ENCODE peak calls at places on chromosomes 6 and 20, in six cellular contexts. H, Q, V, T, P and O are unnamed samples. For H3K4me1, the result is how much of the 10 kb centered on the place peaks cover.

GRCh38 chr20:37378785-37379598 is 33.1 kb downstream of the SRC start:
- DNase-seq in H (peak), Q (no peak), V (no peak), T (no peak), P (no peak), O (peak)

GRCh38 chr6:131924881-131925474 is 26.2 kb downstream of the CCN2 start:
- DNase-seq in H (peak), Q (no peak), V (no peak), T (no peak), P (peak), O (no peak)

GRCh38 chr6:30075094-30075986 is at the start of gene RNF39:
- DNase-seq in H (peak), Q (no peak), V (no peak), T (no peak), P (no peak), O (peak)

GRCh38 chr6:99425647-99426453 is 742 bp upstream of the PNISR start:
- DNase-seq in H (peak), Q (peak), V (peak), T (no peak), P (peak), O (peak)

GRCh38 chr6:75611702-75612375 is 10.2 kb downstream of the SENP6 start:
- DNase-seq in H (no peak), Q (no peak), V (no peak), T (no peak), P (no peak), O (no peak)

GRCh38 chr20:33012327-33013189 is 5.1 kb downstream of the BPIFB2 start:
- DNase-seq in H (no peak), Q (no peak), V (no peak), T (no peak), P (no peak), O (no peak)

GRCh38 chr6:135938588-135939215 is 87.2 kb downstream of the PDE7B start:
- DNase-seq in H (peak), Q (no peak), V (peak), T (no peak), P (peak), O (no peak)

GRCh38 chr20:58659841-58660240 is 8.8 kb downstream of the STX16 start:
- DNase-seq in H (no peak), Q (no peak), V (no peak), T (no peak), P (no peak), O (no peak)

GRCh38 chr20:33423141-33423834 is 20.3 kb downstream of the SNTA1 start:
- DNase-seq in H (peak), Q (no peak), V (peak), T (no peak), P (peak), O (peak)

GRCh38 chr6:155014715-155015300 is 19.7 kb downstream of the TIAM2 start:
- DNase-seq in H (no peak), Q (no peak), V (no peak), T (no peak), P (no peak), O (no peak)

GRCh38 chr6:100731411-100731810 is 149.7 kb downstream of the ASCC3 start:
- DNase-seq in H (no peak), Q (no peak), V (no peak), T (no peak), P (no peak), O (no peak)

GRCh38 chr6:15622045-15622750 is 40.6 kb downstream of the DTNBP1 start:
- DNase-seq in H (peak), Q (no peak), V (no peak), T (no peak), P (peak), O (no peak)

GRCh38 chr6:26003102-26003694 is 40.6 kb downstream of the TRIM38 start:
- DNase-seq in H (peak), Q (no peak), V (peak), T (no peak), P (peak), O (no peak)

GRCh38 chr6:130382872-130383490 is 17.2 kb downstream of the TMEM200A start:
- DNase-seq in H (no peak), Q (no peak), V (no peak), T (no peak), P (no peak), O (no peak)

GRCh38 chr6:115898246-115898645 is 162.4 kb downstream of the FRK start:
- DNase-seq in H (no peak), Q (no peak), V (no peak), T (no peak), P (peak), O (no peak)

GRCh38 chr20:31579245-31579644 is 25.8 kb upstream of the ID1 start:
- DNase-seq in H (no peak), Q (no peak), V (no peak), T (no peak), P (no peak), O (no peak)

GRCh38 chr6:17042422-17043147 is 59.3 kb upstream of the STMND1 start:
- DNase-seq in H (peak), Q (no peak), V (no peak), T (no peak), P (peak), O (peak)

GRCh38 chr6:22330941-22331340 is 34.1 kb upstream of the PRL start:
- DNase-seq in H (no peak), Q (no peak), V (no peak), T (no peak), P (no peak), O (no peak)

GRCh38 chr6:22334778-22335177 is 37.9 kb upstream of the PRL start:
- DNase-seq in H (no peak), Q (no peak), V (no peak), T (no peak), P (no peak), O (no peak)

GRCh38 chr6:22332726-22333125 is 35.9 kb upstream of the PRL start:
- DNase-seq in H (no peak), Q (no peak), V (no peak), T (no peak), P (no peak), O (no peak)

GRCh38 chr6:22333802-22334201 is 37.0 kb upstream of the PRL start:
- DNase-seq in H (no peak), Q (no peak), V (no peak), T (no peak), P (no peak), O (no peak)

DNA sequence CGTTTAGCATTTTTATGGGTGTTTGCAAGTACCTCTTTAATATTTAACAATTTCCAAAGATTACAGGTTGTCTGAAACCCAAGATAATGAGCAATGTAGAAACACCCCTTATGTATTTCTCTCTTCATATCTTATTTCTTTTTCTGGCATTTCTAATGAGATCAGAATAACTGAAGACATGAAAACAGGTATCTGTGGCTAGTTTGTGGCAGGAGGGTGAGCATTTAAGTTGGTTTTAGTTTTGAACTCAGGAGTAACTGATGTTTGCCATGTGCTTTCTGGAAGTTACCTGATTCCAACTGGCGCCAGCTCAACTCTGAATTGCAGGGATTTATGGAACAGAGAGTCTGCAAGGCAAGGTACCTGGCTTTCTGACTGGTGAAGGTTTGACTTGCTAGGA is 35.4 kb upstream of the PRL start:
- DNase-seq in H (no peak), Q (no peak), V (no peak), T (no peak), P (no peak), O (no peak)
- H3K4me1 ChIP-seq in H (under half), Q (under half), V (under half), T (under half), P (under half), O (under half)

GRCh38 chr6:117317261-117317660 is 51.9 kb downstream of the VGLL2 start:
- DNase-seq in H (peak), Q (no peak), V (no peak), T (no peak), P (peak), O (no peak)
- TF ChIP-seq CTCF in H (peak), Q (peak), V (no peak), T (peak), P (no peak), O (no peak)

DNA sequence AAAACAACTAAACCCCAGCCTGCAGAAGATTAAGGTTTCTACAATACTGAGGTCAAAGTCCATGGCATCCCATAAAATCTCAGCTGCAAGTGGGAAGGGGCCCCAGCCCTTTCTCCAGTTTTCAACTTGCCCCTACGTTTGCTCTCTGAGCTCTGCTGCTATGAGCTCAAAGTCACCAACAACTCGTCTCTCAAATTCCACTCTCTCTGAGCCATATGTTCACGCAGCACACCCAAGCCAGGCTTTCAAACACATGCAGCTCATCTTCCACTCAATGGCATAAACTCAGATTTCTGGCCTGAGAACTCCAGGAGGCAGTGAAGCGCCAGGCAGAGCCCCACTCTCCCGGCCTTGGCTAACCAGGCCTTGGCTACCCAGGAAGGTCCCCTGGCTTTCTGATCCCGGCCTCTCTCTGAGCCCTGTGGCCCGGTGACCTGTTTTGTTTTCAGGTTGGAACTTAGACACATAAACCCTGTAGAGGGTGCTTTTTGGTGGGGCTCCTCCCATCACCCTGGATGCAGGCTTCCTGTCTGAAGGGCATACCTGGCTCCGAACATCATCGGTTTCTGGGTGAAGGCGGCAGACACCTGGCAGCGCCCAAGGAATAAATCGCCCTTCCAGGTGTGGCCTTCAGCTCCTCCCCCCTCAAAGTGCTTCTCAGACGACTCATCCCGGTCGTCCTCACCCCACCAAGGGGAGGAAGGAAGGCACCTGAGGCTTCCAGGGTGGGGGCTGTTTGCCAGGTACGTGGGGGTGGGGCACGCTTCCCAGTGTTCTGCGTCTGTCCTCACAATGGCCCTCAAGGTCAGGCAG is 12.4 kb downstream of the SLC22A23 start:
- DNase-seq in H (no peak), Q (no peak), V (no peak), T (no peak), P (no peak), O (no peak)
- H3K4me1 ChIP-seq in H (under half), Q (under half), V (under half), T (under half), P (under half), O (under half)

DNA sequence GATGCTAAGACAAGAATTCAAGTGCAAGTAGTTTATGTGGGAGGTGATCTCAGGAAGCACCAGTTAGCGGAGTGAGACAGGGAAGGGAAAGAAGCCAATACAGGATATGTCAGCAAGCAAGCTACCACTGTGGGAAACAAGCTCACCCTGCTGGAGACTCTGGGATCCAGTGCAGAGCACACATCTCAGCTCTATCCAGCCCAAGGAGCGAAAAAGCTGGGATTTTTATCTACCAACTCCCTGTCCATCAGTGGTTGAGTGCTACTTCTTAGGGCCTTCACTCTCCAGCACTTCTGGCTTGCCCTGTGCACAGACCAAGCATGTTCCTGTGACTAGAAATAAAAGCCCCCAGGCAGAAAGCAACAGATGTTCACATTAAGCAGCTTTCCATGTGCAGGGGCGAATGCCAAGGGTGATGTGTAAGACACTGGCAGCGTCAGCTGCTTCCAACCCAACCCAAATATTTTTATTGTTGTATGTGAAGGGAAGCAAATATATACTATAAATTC is 10.8 kb upstream of the RNF24 start:
- DNase-seq in H (peak), Q (no peak), V (no peak), T (no peak), P (peak), O (no peak)
- TF ChIP-seq CTCF in H (peak), Q (peak), V (peak), T (no peak), P (peak), O (no peak)

DNA sequence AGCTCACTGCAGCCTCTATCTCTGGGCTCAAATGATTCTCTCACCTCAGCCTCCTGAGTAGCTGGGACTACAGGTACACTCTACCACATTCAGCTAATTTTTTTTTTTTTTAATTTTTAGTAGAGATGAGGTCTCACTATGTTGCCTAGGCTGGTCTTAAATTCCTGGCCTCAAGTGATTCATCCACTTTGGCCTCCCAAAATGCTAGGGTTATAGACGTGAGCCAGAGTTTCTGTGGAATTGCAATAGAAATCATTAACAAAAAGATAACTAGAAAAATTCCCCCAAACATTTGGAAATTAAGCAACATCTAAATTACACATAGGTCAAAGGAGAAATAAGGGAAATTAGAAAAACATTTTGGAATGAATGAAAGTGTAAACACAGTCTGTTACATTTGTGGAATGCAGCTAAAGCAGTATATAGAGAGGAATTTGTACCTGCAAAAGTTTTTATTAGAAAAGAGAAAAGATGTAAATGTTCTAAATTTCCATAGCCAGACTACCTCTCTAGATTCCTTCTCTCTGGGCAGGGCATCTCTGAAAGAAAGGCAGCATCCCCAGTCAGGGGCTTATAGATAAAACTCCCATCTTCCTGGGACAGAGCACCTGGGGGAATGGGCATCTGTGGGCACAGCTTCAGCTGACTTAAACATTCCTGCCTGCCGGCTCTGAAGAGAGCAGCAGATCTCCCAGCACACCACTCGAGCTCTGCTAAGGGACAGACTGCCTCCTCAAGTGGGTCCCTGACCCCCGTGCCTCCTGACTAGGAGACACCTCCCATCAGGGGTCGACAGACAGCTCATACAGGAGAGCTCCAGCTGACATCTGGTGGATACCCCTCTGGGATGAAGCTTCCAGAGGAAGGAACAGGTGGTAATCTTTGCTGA is 51.3 kb downstream of the ATRN start:
- DNase-seq in H (no peak), Q (no peak), V (no peak), T (no peak), P (no peak), O (no peak)
- H3K4me1 ChIP-seq in H (under half), Q (under half), V (under half), T (under half), P (under half), O (under half)

DNA sequence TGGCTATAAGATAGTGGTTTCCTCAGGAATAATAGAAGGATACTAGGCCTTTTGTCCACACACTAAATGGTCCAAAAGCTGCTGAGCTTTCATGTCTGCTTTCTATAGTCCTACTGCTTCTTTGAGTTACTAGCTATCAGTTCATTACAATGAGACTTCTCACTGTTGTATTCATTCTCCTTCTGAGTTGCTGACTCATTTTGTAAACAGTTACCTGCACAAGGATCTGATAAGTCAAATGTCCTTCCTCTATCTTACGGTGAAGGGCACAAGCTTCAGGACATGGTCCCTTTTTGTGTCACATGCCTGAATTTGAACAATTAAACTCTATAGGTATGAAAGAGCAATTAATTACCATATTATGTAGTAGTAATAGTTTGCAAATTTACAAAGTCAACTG is 90.5 kb downstream of the MAN1A1 start:
- DNase-seq in H (no peak), Q (no peak), V (no peak), T (no peak), P (no peak), O (no peak)
- TF ChIP-seq CTCF in H (no peak), Q (no peak), V (no peak), T (no peak), P (no peak), O (no peak)

GRCh38 chr6:137172734-137173431 is 561 bp downstream of the IL22RA2 start:
- DNase-seq in H (no peak), Q (no peak), V (no peak), T (no peak), P (no peak), O (no peak)
- H3K4me1 ChIP-seq in H (under half), Q (under half), V (under half), T (under half), P (under half), O (under half)

DNA sequence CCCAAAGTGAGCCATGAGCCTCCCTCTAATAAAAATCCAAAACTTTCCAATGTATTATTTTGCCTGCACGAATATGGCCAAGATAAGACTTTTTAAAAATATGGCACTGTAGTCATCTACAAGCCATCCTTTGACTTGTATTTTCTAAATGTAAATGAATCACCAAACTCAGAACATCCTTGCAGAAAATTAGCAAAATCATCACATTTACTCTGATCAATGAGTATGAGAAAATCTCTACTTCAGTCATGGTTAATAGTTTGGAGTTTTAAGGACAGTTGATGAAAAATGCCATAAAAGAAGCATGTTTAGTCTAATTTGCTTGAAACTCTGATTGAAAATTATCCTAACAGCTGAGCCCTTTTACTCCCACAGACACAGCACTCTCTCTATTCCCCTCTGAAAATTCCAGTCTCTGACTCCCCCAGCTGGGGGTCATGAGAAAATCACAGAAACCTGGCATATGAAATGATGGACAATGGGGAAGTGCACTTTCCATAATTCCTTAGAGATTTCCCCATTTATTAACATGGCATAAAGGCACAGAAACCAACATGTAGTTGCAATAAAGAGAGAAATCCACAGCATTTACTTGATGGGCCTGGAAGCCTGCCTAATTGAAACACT is 214.1 kb downstream of the WDR27 start:
- DNase-seq in H (peak), Q (no peak), V (no peak), T (no peak), P (peak), O (no peak)
- TF ChIP-seq CTCF in H (peak), Q (peak), V (peak), T (no peak), P (peak), O (no peak)